ENCODE peak calls at places on chromosomes 11 and 22, in ten cellular contexts. One of them, this sample, is unnamed.

GRCh38 chr11:68270334-68271022 is 1.3 kb downstream of the C11orf24 start:
- DNase-seq in heart right ventricle: no peak
- DNase-seq in progenitor cell of endocrine pancreas: no peak
- DNase-seq in astrocyte of the spinal cord: no peak
- DNase-seq in AG04450: no peak
- DNase-seq in GM12865: no peak
- DNase-seq in epithelial cell of esophagus: no peak
- DNase-seq in hepatocyte: peak
- DNase-seq in AG09309: no peak
- DNase-seq in nephron progenitor cell: no peak
- DNase-seq in this sample: no peak

GRCh38 chr11:1888811-1889526 is 2.7 kb downstream of the PRR33 start:
- DNase-seq in AG04450: no peak
- DNase-seq in nephron progenitor cell: no peak
- DNase-seq in progenitor cell of endocrine pancreas: no peak
- DNase-seq in heart right ventricle: no peak
- DNase-seq in AG09309: no peak
- DNase-seq in hepatocyte: no peak
- DNase-seq in astrocyte of the spinal cord: no peak
- DNase-seq in GM12865: no peak
- DNase-seq in epithelial cell of esophagus: no peak
- DNase-seq in this sample: no peak

GRCh38 chr11:107696140-107696539 is 15.7 kb downstream of the SLN start:
- DNase-seq in GM12865: no peak
- DNase-seq in epithelial cell of esophagus: peak
- DNase-seq in AG09309: peak
- DNase-seq in astrocyte of the spinal cord: peak
- DNase-seq in AG04450: peak
- DNase-seq in heart right ventricle: no peak
- DNase-seq in progenitor cell of endocrine pancreas: no peak
- DNase-seq in hepatocyte: peak
- DNase-seq in nephron progenitor cell: no peak
- DNase-seq in this sample: peak

GRCh38 chr11:78651923-78652602 is 77.4 kb upstream of the NARS2 start:
- DNase-seq in GM12865: no peak
- DNase-seq in hepatocyte: no peak
- DNase-seq in AG09309: no peak
- DNase-seq in epithelial cell of esophagus: no peak
- DNase-seq in heart right ventricle: no peak
- DNase-seq in nephron progenitor cell: no peak
- DNase-seq in astrocyte of the spinal cord: no peak
- DNase-seq in AG04450: no peak
- DNase-seq in progenitor cell of endocrine pancreas: no peak
- DNase-seq in this sample: no peak

GRCh38 chr22:28268176-28268575 is 349.1 kb upstream of the PITPNB start:
- DNase-seq in heart right ventricle: no peak
- DNase-seq in GM12865: no peak
- DNase-seq in AG09309: no peak
- DNase-seq in progenitor cell of endocrine pancreas: no peak
- DNase-seq in astrocyte of the spinal cord: peak
- DNase-seq in epithelial cell of esophagus: no peak
- DNase-seq in nephron progenitor cell: no peak
- DNase-seq in AG04450: no peak
- DNase-seq in hepatocyte: no peak
- DNase-seq in this sample: no peak

GRCh38 chr11:134120921-134121526 is 52.2 kb downstream of the JAM3 start:
- DNase-seq in astrocyte of the spinal cord: no peak
- DNase-seq in nephron progenitor cell: no peak
- DNase-seq in progenitor cell of endocrine pancreas: no peak
- DNase-seq in hepatocyte: no peak
- DNase-seq in GM12865: no peak
- DNase-seq in heart right ventricle: peak
- DNase-seq in epithelial cell of esophagus: no peak
- DNase-seq in AG04450: no peak
- DNase-seq in AG09309: no peak
- DNase-seq in this sample: peak

GRCh38 chr11:68513930-68514487 is 53.5 kb downstream of the PPP6R3 start:
- DNase-seq in epithelial cell of esophagus: no peak
- DNase-seq in AG04450: no peak
- DNase-seq in hepatocyte: no peak
- DNase-seq in astrocyte of the spinal cord: no peak
- DNase-seq in heart right ventricle: no peak
- DNase-seq in nephron progenitor cell: no peak
- DNase-seq in GM12865: no peak
- DNase-seq in AG09309: no peak
- DNase-seq in progenitor cell of endocrine pancreas: no peak
- DNase-seq in this sample: no peak

GRCh38 chr11:93741882-93742226 is 382 bp downstream of the C11orf54 start:
- DNase-seq in nephron progenitor cell: no peak
- DNase-seq in epithelial cell of esophagus: peak
- DNase-seq in heart right ventricle: peak
- DNase-seq in AG04450: no peak
- DNase-seq in progenitor cell of endocrine pancreas: no peak
- DNase-seq in GM12865: no peak
- DNase-seq in AG09309: peak
- DNase-seq in hepatocyte: peak
- DNase-seq in astrocyte of the spinal cord: no peak
- DNase-seq in this sample: no peak

GRCh38 chr22:39142088-39142667 is 10.3 kb downstream of the CBX7 start:
- DNase-seq in GM12865: no peak
- DNase-seq in hepatocyte: no peak
- DNase-seq in heart right ventricle: no peak
- DNase-seq in astrocyte of the spinal cord: no peak
- DNase-seq in AG04450: no peak
- DNase-seq in AG09309: no peak
- DNase-seq in nephron progenitor cell: no peak
- DNase-seq in progenitor cell of endocrine pancreas: no peak
- DNase-seq in epithelial cell of esophagus: no peak
- DNase-seq in this sample: no peak

GRCh38 chr11:115737875-115738274 is 233.7 kb upstream of the CADM1 start:
- DNase-seq in GM12865: no peak
- DNase-seq in AG04450: no peak
- DNase-seq in AG09309: no peak
- DNase-seq in astrocyte of the spinal cord: no peak
- DNase-seq in hepatocyte: no peak
- DNase-seq in heart right ventricle: no peak
- DNase-seq in progenitor cell of endocrine pancreas: no peak
- DNase-seq in nephron progenitor cell: no peak
- DNase-seq in epithelial cell of esophagus: no peak
- DNase-seq in this sample: no peak

GRCh38 chr11:19738124-19738523 is 25.5 kb downstream of the NAV2 start:
- DNase-seq in progenitor cell of endocrine pancreas: no peak
- DNase-seq in GM12865: no peak
- DNase-seq in epithelial cell of esophagus: no peak
- DNase-seq in heart right ventricle: no peak
- DNase-seq in hepatocyte: no peak
- DNase-seq in nephron progenitor cell: no peak
- DNase-seq in AG09309: no peak
- DNase-seq in AG04450: no peak
- DNase-seq in astrocyte of the spinal cord: no peak
- DNase-seq in this sample: no peak

GRCh38 chr11:19737575-19737974 is 24.9 kb downstream of the NAV2 start:
- DNase-seq in epithelial cell of esophagus: no peak
- DNase-seq in GM12865: no peak
- DNase-seq in nephron progenitor cell: no peak
- DNase-seq in progenitor cell of endocrine pancreas: no peak
- DNase-seq in AG09309: no peak
- DNase-seq in heart right ventricle: no peak
- DNase-seq in AG04450: no peak
- DNase-seq in hepatocyte: no peak
- DNase-seq in astrocyte of the spinal cord: no peak
- DNase-seq in this sample: no peak

GRCh38 chr11:19736831-19737230 is 24.2 kb downstream of the NAV2 start:
- DNase-seq in heart right ventricle: no peak
- DNase-seq in hepatocyte: no peak
- DNase-seq in GM12865: no peak
- DNase-seq in nephron progenitor cell: no peak
- DNase-seq in AG04450: no peak
- DNase-seq in AG09309: no peak
- DNase-seq in progenitor cell of endocrine pancreas: no peak
- DNase-seq in astrocyte of the spinal cord: no peak
- DNase-seq in epithelial cell of esophagus: no peak
- DNase-seq in this sample: no peak

GRCh38 chr11:19734171-19734570 is 21.5 kb downstream of the NAV2 start:
- DNase-seq in progenitor cell of endocrine pancreas: no peak
- DNase-seq in AG04450: no peak
- DNase-seq in AG09309: no peak
- DNase-seq in nephron progenitor cell: no peak
- DNase-seq in GM12865: no peak
- DNase-seq in heart right ventricle: no peak
- DNase-seq in epithelial cell of esophagus: no peak
- DNase-seq in hepatocyte: no peak
- DNase-seq in astrocyte of the spinal cord: no peak
- DNase-seq in this sample: no peak

GRCh38 chr11:19735512-19735911 is 22.9 kb downstream of the NAV2 start:
- DNase-seq in hepatocyte: no peak
- DNase-seq in GM12865: no peak
- DNase-seq in epithelial cell of esophagus: no peak
- DNase-seq in nephron progenitor cell: no peak
- DNase-seq in AG04450: peak
- DNase-seq in astrocyte of the spinal cord: peak
- DNase-seq in AG09309: no peak
- DNase-seq in progenitor cell of endocrine pancreas: no peak
- DNase-seq in heart right ventricle: no peak
- DNase-seq in this sample: no peak
- TF ChIP-seq CTCF in hepatocyte: peak
- TF ChIP-seq CTCF in GM12865: no peak
- TF ChIP-seq CTCF in epithelial cell of esophagus: no peak
- TF ChIP-seq CTCF in nephron progenitor cell: no peak
- TF ChIP-seq CTCF in AG04450: peak
- TF ChIP-seq CTCF in astrocyte of the spinal cord: peak
- TF ChIP-seq CTCF in AG09309: peak
- TF ChIP-seq CTCF in progenitor cell of endocrine pancreas: no peak
- TF ChIP-seq CTCF in heart right ventricle: peak
- TF ChIP-seq CTCF in this sample: peak

GRCh38 chr22:47205081-47205491 is 442.6 kb downstream of the TBC1D22A start:
- DNase-seq in AG09309: no peak
- DNase-seq in progenitor cell of endocrine pancreas: no peak
- DNase-seq in nephron progenitor cell: no peak
- DNase-seq in epithelial cell of esophagus: no peak
- DNase-seq in GM12865: no peak
- DNase-seq in hepatocyte: peak
- DNase-seq in AG04450: no peak
- DNase-seq in astrocyte of the spinal cord: no peak
- DNase-seq in heart right ventricle: no peak
- DNase-seq in this sample: no peak
- TF ChIP-seq CTCF in AG09309: no peak
- TF ChIP-seq CTCF in progenitor cell of endocrine pancreas: no peak
- TF ChIP-seq CTCF in nephron progenitor cell: no peak
- TF ChIP-seq CTCF in epithelial cell of esophagus: no peak
- TF ChIP-seq CTCF in GM12865: no peak
- TF ChIP-seq CTCF in hepatocyte: no peak
- TF ChIP-seq CTCF in AG04450: no peak
- TF ChIP-seq CTCF in astrocyte of the spinal cord: no peak
- TF ChIP-seq CTCF in heart right ventricle: no peak
- TF ChIP-seq CTCF in this sample: no peak

GRCh38 chr11:12408156-12408770 is 30.9 kb downstream of the PARVA start:
- DNase-seq in nephron progenitor cell: no peak
- DNase-seq in progenitor cell of endocrine pancreas: no peak
- DNase-seq in AG09309: no peak
- DNase-seq in AG04450: no peak
- DNase-seq in astrocyte of the spinal cord: no peak
- DNase-seq in hepatocyte: no peak
- DNase-seq in epithelial cell of esophagus: no peak
- DNase-seq in GM12865: no peak
- DNase-seq in heart right ventricle: no peak
- DNase-seq in this sample: no peak

GRCh38 chr11:12411395-12411794 is 34.0 kb downstream of the PARVA start:
- DNase-seq in AG09309: no peak
- DNase-seq in hepatocyte: no peak
- DNase-seq in epithelial cell of esophagus: no peak
- DNase-seq in AG04450: no peak
- DNase-seq in nephron progenitor cell: no peak
- DNase-seq in progenitor cell of endocrine pancreas: no peak
- DNase-seq in GM12865: no peak
- DNase-seq in astrocyte of the spinal cord: no peak
- DNase-seq in heart right ventricle: no peak
- DNase-seq in this sample: no peak

GRCh38 chr11:12409621-12410005 is 32.2 kb downstream of the PARVA start:
- DNase-seq in AG04450: no peak
- DNase-seq in hepatocyte: no peak
- DNase-seq in nephron progenitor cell: no peak
- DNase-seq in GM12865: no peak
- DNase-seq in astrocyte of the spinal cord: no peak
- DNase-seq in epithelial cell of esophagus: no peak
- DNase-seq in progenitor cell of endocrine pancreas: no peak
- DNase-seq in heart right ventricle: no peak
- DNase-seq in AG09309: no peak
- DNase-seq in this sample: no peak

GRCh38 chr11:12411806-12412727 is 34.7 kb downstream of the PARVA start:
- DNase-seq in GM12865: peak
- DNase-seq in AG04450: peak
- DNase-seq in astrocyte of the spinal cord: peak
- DNase-seq in hepatocyte: peak
- DNase-seq in epithelial cell of esophagus: peak
- DNase-seq in progenitor cell of endocrine pancreas: peak
- DNase-seq in heart right ventricle: peak
- DNase-seq in nephron progenitor cell: peak
- DNase-seq in AG09309: peak
- DNase-seq in this sample: peak

DNA sequence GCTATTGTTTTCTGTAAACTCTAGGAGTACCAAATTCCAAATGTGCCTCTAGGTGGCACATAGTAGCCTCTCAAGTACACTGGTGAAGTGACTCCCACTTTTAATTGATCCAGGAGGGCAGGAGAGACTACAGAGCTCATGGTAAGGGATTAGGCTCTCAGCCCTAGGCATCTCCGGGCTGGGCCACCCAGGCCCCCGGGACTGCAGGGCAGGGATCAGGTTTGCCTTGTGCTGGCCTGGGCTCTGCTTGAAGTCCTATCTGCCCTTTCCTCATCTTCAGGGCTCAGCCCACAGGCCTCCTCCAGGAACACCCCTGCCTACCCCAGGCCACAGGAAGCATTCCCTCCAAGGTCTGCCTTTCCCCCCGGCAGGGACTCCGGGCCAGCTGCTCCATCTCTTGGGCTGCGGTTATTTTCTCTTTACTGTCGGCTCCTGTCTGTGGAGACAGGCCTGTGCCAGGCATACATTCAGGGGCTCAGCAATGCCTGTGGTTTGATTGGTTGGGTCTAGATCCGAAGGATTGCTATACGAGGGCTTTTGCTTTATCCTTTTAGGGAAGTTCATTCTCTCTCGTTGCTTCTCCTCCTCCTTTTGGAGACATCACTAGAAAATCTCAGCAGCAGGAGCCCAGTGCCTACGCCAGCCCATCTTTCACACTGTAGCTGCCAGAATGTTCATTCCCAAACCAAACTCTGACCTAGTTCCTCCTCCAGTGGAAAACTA is 32.8 kb downstream of the PARVA start:
- DNase-seq in astrocyte of the spinal cord: peak
- DNase-seq in nephron progenitor cell: no peak
- DNase-seq in hepatocyte: no peak
- DNase-seq in progenitor cell of endocrine pancreas: no peak
- DNase-seq in epithelial cell of esophagus: peak
- DNase-seq in heart right ventricle: no peak
- DNase-seq in GM12865: no peak
- DNase-seq in AG09309: no peak
- DNase-seq in AG04450: no peak
- DNase-seq in this sample: no peak
- TF ChIP-seq CTCF in astrocyte of the spinal cord: no peak
- TF ChIP-seq CTCF in nephron progenitor cell: no peak
- TF ChIP-seq CTCF in hepatocyte: peak
- TF ChIP-seq CTCF in progenitor cell of endocrine pancreas: peak
- TF ChIP-seq CTCF in epithelial cell of esophagus: no peak
- TF ChIP-seq CTCF in heart right ventricle: peak
- TF ChIP-seq CTCF in GM12865: no peak
- TF ChIP-seq CTCF in AG09309: peak
- TF ChIP-seq CTCF in AG04450: peak
- TF ChIP-seq CTCF in this sample: peak

GRCh38 chr11:76415073-76415472 is 29.7 kb upstream of the EMSY start:
- DNase-seq in astrocyte of the spinal cord: no peak
- DNase-seq in AG04450: no peak
- DNase-seq in nephron progenitor cell: no peak
- DNase-seq in hepatocyte: no peak
- DNase-seq in AG09309: no peak
- DNase-seq in GM12865: no peak
- DNase-seq in heart right ventricle: no peak
- DNase-seq in progenitor cell of endocrine pancreas: no peak
- DNase-seq in epithelial cell of esophagus: no peak
- DNase-seq in this sample: no peak
- TF ChIP-seq CTCF in astrocyte of the spinal cord: no peak
- TF ChIP-seq CTCF in AG04450: no peak
- TF ChIP-seq CTCF in nephron progenitor cell: no peak
- TF ChIP-seq CTCF in hepatocyte: no peak
- TF ChIP-seq CTCF in AG09309: no peak
- TF ChIP-seq CTCF in GM12865: no peak
- TF ChIP-seq CTCF in heart right ventricle: no peak
- TF ChIP-seq CTCF in progenitor cell of endocrine pancreas: no peak
- TF ChIP-seq CTCF in epithelial cell of esophagus: no peak
- TF ChIP-seq CTCF in this sample: no peak

This sample was measured in AG09319.